ENCODE peak calls at places on chromosomes 1 and 21, in five cellular contexts. One of them, this sample, is unnamed.
A peak's percentile ranks its signal among the peaks of the same experiment; 100 is the strongest.

GRCh38 chr21:44427241-44428120 is 27.8 kb upstream of the LRRC3 start:
- DNase-seq in neural progenitor cell: no peak
- DNase-seq in thyroid gland: no peak
- DNase-seq in AG04450: no peak
- DNase-seq in psoas muscle: no peak
- DNase-seq in this sample: peak; percentile 44

GRCh38 chr1:150420560-150421265 is 56.8 kb downstream of the RPRD2 start:
- DNase-seq in neural progenitor cell: no peak
- DNase-seq in psoas muscle: no peak
- DNase-seq in AG04450: no peak
- DNase-seq in thyroid gland: peak; percentile 14
- DNase-seq in this sample: no peak

GRCh38 chr1:56824956-56825355 is 5.8 kb upstream of the FYB2 start:
- DNase-seq in thyroid gland: no peak
- DNase-seq in AG04450: no peak
- DNase-seq in neural progenitor cell: no peak
- DNase-seq in psoas muscle: no peak
- DNase-seq in this sample: no peak

GRCh38 chr1:241641748-241642592 is 1.8 kb upstream of the CHML start:
- DNase-seq in thyroid gland: no peak
- DNase-seq in AG04450: no peak
- DNase-seq in neural progenitor cell: no peak
- DNase-seq in psoas muscle: no peak
- DNase-seq in this sample: no peak

GRCh38 chr21:45328198-45329087 is 40.7 kb upstream of the POFUT2 start:
- DNase-seq in AG04450: no peak
- DNase-seq in neural progenitor cell: no peak
- DNase-seq in thyroid gland: peak; percentile 67
- DNase-seq in psoas muscle: peak; percentile 11
- DNase-seq in this sample: peak; percentile 42

GRCh38 chr1:1299686-1300351 is 7.9 kb downstream of the ACAP3 start:
- DNase-seq in thyroid gland: no peak
- DNase-seq in psoas muscle: no peak
- DNase-seq in neural progenitor cell: peak; percentile 31
- DNase-seq in AG04450: no peak
- DNase-seq in this sample: no peak

GRCh38 chr1:15808955-15809354 is 1.5 kb upstream of the UQCRHL start:
- DNase-seq in AG04450: no peak
- DNase-seq in neural progenitor cell: peak; percentile 13
- DNase-seq in psoas muscle: no peak
- DNase-seq in thyroid gland: no peak
- DNase-seq in this sample: no peak

GRCh38 chr1:70017770-70018169 is 187.6 kb downstream of the LRRC40 start:
- DNase-seq in neural progenitor cell: no peak
- DNase-seq in thyroid gland: no peak
- DNase-seq in AG04450: no peak
- DNase-seq in psoas muscle: no peak
- DNase-seq in this sample: no peak

GRCh38 chr1:106875622-106876021 is 180.9 kb upstream of the PRMT6 start:
- DNase-seq in AG04450: no peak
- DNase-seq in thyroid gland: no peak
- DNase-seq in neural progenitor cell: no peak
- DNase-seq in psoas muscle: no peak
- DNase-seq in this sample: no peak

GRCh38 chr1:247913786-247914185 is 6.3 kb upstream of the OR2T8 start:
- DNase-seq in psoas muscle: no peak
- DNase-seq in neural progenitor cell: no peak
- DNase-seq in AG04450: no peak
- DNase-seq in thyroid gland: no peak
- DNase-seq in this sample: no peak
- TF ChIP-seq CTCF in psoas muscle: no peak
- TF ChIP-seq CTCF in neural progenitor cell: no peak
- TF ChIP-seq CTCF in AG04450: no peak
- TF ChIP-seq CTCF in thyroid gland: no peak
- TF ChIP-seq CTCF in this sample: no peak

DNA sequence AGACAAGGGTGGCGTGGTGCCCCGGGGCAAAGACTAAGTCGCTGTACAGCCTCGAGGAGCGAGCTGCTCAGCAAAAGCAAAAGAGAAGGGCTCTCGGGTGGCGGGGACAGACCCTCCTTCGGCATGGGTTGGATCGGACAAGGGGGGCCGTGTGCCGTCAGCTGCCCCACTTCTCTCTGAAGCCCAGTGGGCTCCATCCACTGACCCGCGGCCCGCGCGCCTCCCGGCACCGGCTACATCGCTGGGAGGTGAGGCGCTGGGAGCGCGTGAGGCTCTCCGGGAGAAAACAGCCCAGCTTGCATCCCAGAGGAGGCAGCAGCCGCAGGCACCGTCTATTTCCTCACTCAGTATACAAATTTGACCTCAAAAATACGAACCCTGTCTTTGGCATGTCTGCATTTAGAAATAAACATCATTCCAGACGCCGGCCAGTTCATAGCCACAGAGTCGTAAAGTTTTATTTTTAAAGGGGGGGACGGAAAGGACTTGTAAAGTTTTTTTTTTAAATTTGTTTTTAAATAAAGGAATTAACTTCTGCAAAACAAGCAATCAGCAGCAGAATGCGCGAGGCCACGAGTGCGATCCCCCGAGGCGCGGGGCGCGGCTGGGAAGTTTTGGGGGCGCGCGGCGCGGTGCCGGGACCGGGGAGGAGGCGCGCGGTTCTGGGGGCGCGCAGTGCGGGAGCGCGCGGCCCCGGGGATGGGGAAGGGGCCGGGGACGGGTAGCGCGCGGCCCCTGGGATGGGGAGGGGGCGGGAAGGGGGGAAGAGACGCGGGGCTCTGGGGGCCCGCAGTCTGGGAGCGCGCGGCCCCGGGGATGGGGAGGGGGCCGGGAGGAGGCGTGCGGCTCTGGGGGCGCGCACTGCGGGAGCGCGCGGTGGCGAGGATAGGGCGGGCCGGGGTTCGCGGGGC is 637 bp upstream of the GPR137B start:
- DNase-seq in neural progenitor cell: peak; percentile 72
- DNase-seq in thyroid gland: peak; percentile 44
- DNase-seq in psoas muscle: peak; percentile 27
- DNase-seq in AG04450: no peak
- DNase-seq in this sample: peak; percentile 63
- H3K4me3 ChIP-seq in neural progenitor cell: peak overlapping the region; percentile 75
- H3K4me3 ChIP-seq in thyroid gland: no peak overlapping the region
- H3K4me3 ChIP-seq in psoas muscle: peak overlapping the region; percentile 67
- H3K4me3 ChIP-seq in AG04450: peak overlapping the region; percentile 89
- H3K4me3 ChIP-seq in this sample: peak overlapping the region; percentile 65

GRCh38 chr1:30111431-30111830 is 612.0 kb downstream of the MATN1 start:
- DNase-seq in neural progenitor cell: peak; percentile 85
- DNase-seq in psoas muscle: peak; percentile 39
- DNase-seq in thyroid gland: peak; percentile 25
- DNase-seq in AG04450: no peak
- DNase-seq in this sample: peak; percentile 55
- TF ChIP-seq CTCF in neural progenitor cell: peak; percentile 74
- TF ChIP-seq CTCF in psoas muscle: peak; percentile 42
- TF ChIP-seq CTCF in thyroid gland: peak; percentile 32
- TF ChIP-seq CTCF in AG04450: peak; percentile 66
- TF ChIP-seq CTCF in this sample: peak; percentile 47

GRCh38 chr1:145983959-145984830 is 12.2 kb downstream of the TXNIP start:
- DNase-seq in psoas muscle: no peak
- DNase-seq in neural progenitor cell: no peak
- DNase-seq in AG04450: no peak
- DNase-seq in thyroid gland: peak; percentile 1
- DNase-seq in this sample: peak; percentile 79

GRCh38 chr1:145983206-145983675 is 13.1 kb downstream of the TXNIP start:
- DNase-seq in psoas muscle: peak; percentile 63
- DNase-seq in neural progenitor cell: no peak
- DNase-seq in AG04450: no peak
- DNase-seq in thyroid gland: peak; percentile 76
- DNase-seq in this sample: peak; percentile 20

GRCh38 chr1:145986551-145986950 is 9.8 kb downstream of the TXNIP start:
- DNase-seq in AG04450: no peak
- DNase-seq in neural progenitor cell: no peak
- DNase-seq in thyroid gland: peak; percentile 1
- DNase-seq in psoas muscle: no peak
- DNase-seq in this sample: peak; percentile 17

GRCh38 chr1:145985502-145986439 is 10.6 kb downstream of the TXNIP start:
- DNase-seq in thyroid gland: peak; percentile 41
- DNase-seq in AG04450: no peak
- DNase-seq in psoas muscle: peak; percentile 78
- DNase-seq in neural progenitor cell: no peak
- DNase-seq in this sample: no peak

DNA sequence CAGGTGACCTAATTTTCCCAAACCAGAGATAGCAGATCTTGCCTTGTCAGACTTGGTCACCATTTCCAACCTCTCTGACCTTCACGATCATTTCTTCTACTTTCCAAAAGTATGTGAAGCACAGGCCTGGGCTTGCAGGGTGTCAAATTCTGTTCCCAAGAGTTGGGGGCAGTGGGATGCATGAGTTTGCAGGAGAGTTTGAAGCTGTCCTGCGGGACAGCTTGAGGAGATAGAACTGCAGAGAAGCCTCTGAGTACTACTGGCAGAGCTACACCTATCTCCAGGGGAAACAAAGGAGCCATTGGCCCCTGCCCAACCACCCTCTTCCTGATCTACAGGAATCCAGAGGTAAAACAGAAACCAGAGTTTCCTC is 11.3 kb downstream of the TXNIP start:
- DNase-seq in AG04450: no peak
- DNase-seq in neural progenitor cell: no peak
- DNase-seq in thyroid gland: peak; percentile 27
- DNase-seq in psoas muscle: peak; percentile 47
- DNase-seq in this sample: no peak
- H3K4me3 ChIP-seq in AG04450: no peak overlapping the region
- H3K4me3 ChIP-seq in neural progenitor cell: no peak overlapping the region
- H3K4me3 ChIP-seq in thyroid gland: no peak overlapping the region
- H3K4me3 ChIP-seq in psoas muscle: peak overlapping the region; percentile 49
- H3K4me3 ChIP-seq in this sample: no peak overlapping the region

DNA sequence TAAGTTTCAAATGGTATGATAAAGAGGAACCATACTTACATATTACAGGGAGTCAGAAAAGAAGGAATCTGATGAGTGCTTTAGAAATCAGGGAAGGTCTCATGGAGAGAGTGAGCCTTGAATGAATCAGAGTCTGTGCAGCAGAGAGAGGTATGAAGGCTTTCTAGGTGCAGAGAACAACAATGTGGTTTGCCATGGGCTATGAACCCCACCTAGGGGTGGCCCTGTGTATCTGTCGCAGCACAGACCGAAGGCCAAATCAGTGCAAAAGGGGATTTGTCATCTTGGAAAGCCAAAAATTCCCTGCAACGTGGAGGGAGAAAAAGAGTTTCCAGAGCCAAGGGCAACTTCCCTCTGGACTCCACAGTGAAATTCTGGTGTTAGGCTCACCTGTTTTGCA is 3.5 kb downstream of the PAPPA2 start:
- DNase-seq in neural progenitor cell: peak; percentile 66
- DNase-seq in psoas muscle: no peak
- DNase-seq in AG04450: no peak
- DNase-seq in thyroid gland: no peak
- DNase-seq in this sample: no peak
- TF ChIP-seq CTCF in neural progenitor cell: peak; percentile 64
- TF ChIP-seq CTCF in psoas muscle: no peak
- TF ChIP-seq CTCF in AG04450: peak; percentile 35
- TF ChIP-seq CTCF in thyroid gland: no peak
- TF ChIP-seq CTCF in this sample: no peak

GRCh38 chr1:86645866-86646647 is 58.3 kb upstream of the SH3GLB1 start:
- DNase-seq in thyroid gland: no peak
- DNase-seq in psoas muscle: no peak
- DNase-seq in neural progenitor cell: no peak
- DNase-seq in AG04450: no peak
- DNase-seq in this sample: no peak

GRCh38 chr1:86649618-86650017 is 54.8 kb upstream of the SH3GLB1 start:
- DNase-seq in thyroid gland: no peak
- DNase-seq in neural progenitor cell: no peak
- DNase-seq in AG04450: no peak
- DNase-seq in psoas muscle: no peak
- DNase-seq in this sample: no peak

GRCh38 chr1:86650065-86650464 is 54.3 kb upstream of the SH3GLB1 start:
- DNase-seq in psoas muscle: no peak
- DNase-seq in thyroid gland: no peak
- DNase-seq in AG04450: no peak
- DNase-seq in neural progenitor cell: no peak
- DNase-seq in this sample: no peak

DNA sequence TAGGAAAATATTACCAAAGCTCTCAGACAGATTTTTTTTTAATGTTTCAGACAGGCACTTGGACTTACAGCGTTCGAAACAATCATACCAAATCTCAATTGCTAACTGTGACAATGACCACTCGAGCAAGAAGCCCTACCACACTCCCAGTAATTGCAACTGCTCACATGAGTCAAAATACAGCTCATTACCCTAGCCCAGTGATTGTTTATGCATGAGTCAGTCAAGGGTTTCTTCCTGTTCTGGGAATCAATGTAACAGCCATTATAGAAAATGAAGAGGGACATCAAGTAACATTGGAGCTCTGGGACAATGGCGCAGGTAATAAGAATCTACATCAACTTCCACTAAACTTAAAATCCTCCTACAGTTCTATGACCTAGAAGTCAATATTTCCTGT is 56.1 kb upstream of the SH3GLB1 start:
- DNase-seq in AG04450: peak; percentile 15
- DNase-seq in neural progenitor cell: no peak
- DNase-seq in psoas muscle: no peak
- DNase-seq in thyroid gland: no peak
- DNase-seq in this sample: no peak
- H3K4me3 ChIP-seq in AG04450: no peak overlapping the region
- H3K4me3 ChIP-seq in neural progenitor cell: no peak overlapping the region
- H3K4me3 ChIP-seq in psoas muscle: no peak overlapping the region
- H3K4me3 ChIP-seq in thyroid gland: no peak overlapping the region
- H3K4me3 ChIP-seq in this sample: no peak overlapping the region

DNA sequence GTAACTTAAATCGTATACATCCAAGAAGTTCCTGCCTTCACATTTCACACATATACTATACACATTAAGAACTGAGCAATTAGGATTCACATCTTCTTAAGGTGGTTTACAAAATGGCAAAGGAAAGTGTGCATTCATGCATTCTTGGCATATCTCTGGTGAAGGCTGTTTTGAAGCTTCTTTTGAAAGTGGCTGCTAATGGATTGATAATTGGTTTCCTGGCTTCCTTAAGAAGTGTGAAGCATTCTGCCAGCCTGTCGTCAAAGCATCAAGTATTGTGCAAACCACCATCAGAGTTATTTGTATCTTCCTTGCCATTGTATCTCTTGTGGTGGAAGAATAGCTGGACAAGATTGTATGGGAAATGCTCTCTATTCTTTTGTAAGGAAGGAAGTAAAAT is 95.1 kb upstream of the HMGB4 start:
- DNase-seq in psoas muscle: no peak
- DNase-seq in neural progenitor cell: no peak
- DNase-seq in thyroid gland: no peak
- DNase-seq in AG04450: no peak
- DNase-seq in this sample: no peak
- TF ChIP-seq CTCF in psoas muscle: no peak
- TF ChIP-seq CTCF in neural progenitor cell: no peak
- TF ChIP-seq CTCF in thyroid gland: no peak
- TF ChIP-seq CTCF in AG04450: no peak
- TF ChIP-seq CTCF in this sample: no peak

GRCh38 chr1:50023292-50024159 is at the start of gene AGBL4:
- DNase-seq in neural progenitor cell: no peak
- DNase-seq in thyroid gland: peak; percentile 74
- DNase-seq in AG04450: no peak
- DNase-seq in psoas muscle: peak; percentile 48
- DNase-seq in this sample: peak; percentile 54
- H3K4me3 ChIP-seq in neural progenitor cell: no peak within 1 kb of the TSS
- H3K4me3 ChIP-seq in thyroid gland: peak within 1 kb of the TSS; percentile 76
- H3K4me3 ChIP-seq in AG04450: peak within 1 kb of the TSS; percentile 35
- H3K4me3 ChIP-seq in psoas muscle: peak within 1 kb of the TSS; percentile 63
- H3K4me3 ChIP-seq in this sample: peak within 1 kb of the TSS; percentile 20

This sample was measured in Peyer's patch.